ENCODE peak calls at places on chromosomes 16 and 17, in four cellular contexts. R is choroid plexus epithelial cell, X is lung, V is HCT116. C is an unnamed sample.

GRCh38 chr16:56275076-56275475 is 83.8 kb downstream of the GNAO1 start:
- DNase-seq in V (no peak), X (no peak), R (no peak), C (no peak)

GRCh38 chr16:1181715-1182671 is 29.1 kb downstream of the CACNA1H start:
- DNase-seq in X (peak), R (peak), V (no peak), C (peak)

GRCh38 chr17:39177256-39177655 is 11.3 kb upstream of the ARL5C start:
- DNase-seq in X (no peak), R (no peak), V (peak), C (peak)

GRCh38 chr17:1872976-1873375 is 43.2 kb downstream of the RPA1 start:
- DNase-seq in R (no peak), V (no peak), X (no peak), C (no peak)

GRCh38 chr16:85136213-85136704 is 24.0 kb upstream of the CIBAR2 start:
- DNase-seq in V (no peak), R (peak), X (no peak), C (peak)

GRCh38 chr16:11575223-11575589 is 11.5 kb downstream of the LITAF start:
- DNase-seq in R (no peak), X (no peak), V (no peak), C (no peak)

GRCh38 chr17:51322390-51323029 is 62.2 kb downstream of the UTP18 start:
- DNase-seq in R (peak), V (peak), X (no peak), C (peak)

GRCh38 chr17:2302740-2303277 is 776 bp downstream of the SMG6 start:
- DNase-seq in V (no peak), X (no peak), R (peak), C (no peak)

GRCh38 chr16:2770057-2770780 is 6.9 kb downstream of the ELOB start:
- DNase-seq in V (no peak), R (no peak), X (no peak), C (no peak)
- TF ChIP-seq CTCF in V (peak), R (no peak), X (no peak), C (no peak)

GRCh38 chr17:82876149-82876548 is 36.3 kb upstream of the ZNF750 start:
- DNase-seq in X (no peak), V (no peak), R (peak), C (peak)

GRCh38 chr17:82879241-82879640 is 39.4 kb upstream of the ZNF750 start:
- DNase-seq in R (no peak), X (no peak), V (no peak), C (no peak)

GRCh38 chr17:82876602-82877391 is 37.0 kb upstream of the ZNF750 start:
- DNase-seq in R (peak), V (peak), X (peak), C (peak)

GRCh38 chr17:82880620-82881019 is 40.8 kb upstream of the ZNF750 start:
- DNase-seq in R (no peak), V (no peak), X (no peak), C (no peak)

GRCh38 chr17:82878545-82878944 is 38.7 kb upstream of the ZNF750 start:
- DNase-seq in V (no peak), X (peak), R (no peak), C (no peak)
- TF ChIP-seq CTCF in V (no peak), X (no peak), R (no peak), C (no peak)

GRCh38 chr17:32752934-32753333 is 124.0 kb downstream of the MYO1D start:
- DNase-seq in V (no peak), R (no peak), X (no peak), C (no peak)
- TF ChIP-seq CTCF in V (no peak), R (no peak), X (no peak), C (no peak)

GRCh38 chr17:49994085-49995054 is 654 bp downstream of the DLX3 start:
- DNase-seq in V (no peak), X (no peak), R (no peak), C (no peak)
- TF ChIP-seq CTCF in V (no peak), X (no peak), R (no peak), C (no peak)

DNA sequence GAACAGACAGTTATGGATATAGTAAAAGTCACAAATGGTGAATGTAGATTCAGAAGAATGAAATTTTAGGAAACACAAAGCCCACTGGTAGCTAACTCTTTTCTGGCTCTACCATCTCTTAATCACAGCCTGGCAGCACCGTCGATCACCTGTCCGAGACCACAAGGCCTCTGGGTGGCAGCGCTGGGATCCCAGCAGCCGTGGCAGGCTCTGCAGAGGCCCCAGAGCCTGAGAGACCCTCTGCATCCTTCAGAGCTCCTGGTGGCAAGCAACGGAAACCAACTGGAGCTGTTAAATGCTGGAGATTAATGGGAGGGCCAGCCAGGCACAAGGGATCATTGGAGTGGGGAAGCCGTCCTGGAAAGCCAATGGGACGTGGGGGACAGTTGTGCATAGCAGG is 26.3 kb downstream of the LAT start:
- DNase-seq in X (no peak), V (no peak), R (no peak), C (no peak)
- TF ChIP-seq CTCF in X (no peak), V (peak), R (peak), C (no peak)